ENCODE peak calls at places on chromosome 19, in five cellular contexts. D is GM04503, J is fibroblast of the aortic adventitia, H is AG10803, W is tibial artery. Y is an unnamed sample.

GRCh38 chr19:55075366-55075998 is at the start of gene EPS8L1:
- DNase-seq in J (no peak), H (no peak), W (no peak), D (no peak), Y (peak; percentile 92)

GRCh38 chr19:8459520-8460260 is 14.9 kb downstream of the HNRNPM start:
- DNase-seq in W (no peak), J (peak; percentile 71), H (peak; percentile 72), D (peak; percentile 21), Y (peak; percentile 88)

GRCh38 chr19:14149509-14149994 is 13.2 kb upstream of the ASF1B start:
- DNase-seq in H (peak; percentile 67), J (peak; percentile 78), W (peak; percentile 86), D (no peak), Y (no peak)

GRCh38 chr19:3125900-3126524 is 9.8 kb upstream of the GNA15 start:
- DNase-seq in D (no peak), W (peak; percentile 70), J (peak; percentile 24), H (peak; percentile 30), Y (peak; percentile 68)

GRCh38 chr19:19098703-19099632 is 35.2 kb downstream of the SLC25A42 start:
- DNase-seq in D (no peak), H (no peak), W (no peak), J (no peak), Y (peak; percentile 31)

GRCh38 chr19:46546194-46546896 is 50.7 kb upstream of the PNMA8B start:
- DNase-seq in D (no peak), J (peak; percentile 16), W (no peak), H (peak; percentile 18), Y (peak; percentile 61)

GRCh38 chr19:20558011-20558410 is 7.6 kb downstream of the ZNF737 start:
- DNase-seq in W (no peak), D (no peak), H (no peak), J (no peak), Y (no peak)

GRCh38 chr19:38559428-38560401 is 58.0 kb downstream of the MAP4K1 start:
- DNase-seq in J (no peak), D (no peak), W (no peak), H (peak; percentile 2), Y (no peak)

Y was measured in PC-9.